ENCODE peak calls at places on chromosomes 4 and X, in seven cellular contexts. X, N, W, E, T, M and Y are unnamed samples.

GRCh38 chr4:98794565-98795205 is 134.2 kb downstream of the EIF4E start:
- DNase-seq in X (no peak), W (peak), N (no peak), M (no peak), T (no peak), E (peak), Y (no peak)

GRCh38 chrX:5971300-5971699 is 257.4 kb downstream of the NLGN4X start:
- DNase-seq in X (no peak), W (peak), N (no peak), M (no peak), E (peak), T (no peak), Y (no peak)

GRCh38 chr4:159400782-159401712 is 298.2 kb downstream of the RAPGEF2 start:
- DNase-seq in X (no peak), W (no peak), T (no peak), E (no peak), N (no peak), M (no peak), Y (no peak)

GRCh38 chr4:25813705-25814104 is 49.1 kb downstream of the SEL1L3 start:
- DNase-seq in M (no peak), X (peak), E (peak), N (no peak), W (peak), T (peak), Y (no peak)

GRCh38 chr4:78517050-78517652 is 34.4 kb upstream of the ANXA3 start:
- DNase-seq in N (no peak), W (peak), M (no peak), X (peak), T (no peak), E (peak), Y (no peak)

GRCh38 chr4:25563071-25563564 is 92.5 kb upstream of the SLC34A2 start:
- DNase-seq in T (no peak), X (peak), W (peak), M (no peak), E (no peak), N (no peak), Y (no peak)

GRCh38 chr4:70183168-70183939 is 12.2 kb upstream of the ODAM start:
- DNase-seq in X (peak), T (peak), N (peak), W (peak), M (peak), E (peak), Y (peak)

GRCh38 chr4:121094297-121094966 is 22.1 kb upstream of the NDNF start:
- DNase-seq in E (no peak), W (no peak), X (no peak), T (no peak), N (no peak), M (no peak), Y (no peak)

GRCh38 chrX:10158279-10158939 is 1.6 kb downstream of the CLCN4 start:
- DNase-seq in T (no peak), X (peak), W (peak), N (no peak), E (no peak), M (peak), Y (peak)

GRCh38 chrX:153873282-153874090 is 12.5 kb downstream of the L1CAM start:
- DNase-seq in M (no peak), N (no peak), T (no peak), E (no peak), W (no peak), X (peak), Y (no peak)

GRCh38 chr4:17447056-17447455 is 64.8 kb downstream of the QDPR start:
- DNase-seq in N (no peak), X (no peak), M (no peak), W (peak), E (peak), T (no peak), Y (no peak)

GRCh38 chr4:136920092-136920491 is 612.2 kb downstream of the PCDH18 start:
- DNase-seq in W (no peak), T (no peak), N (no peak), E (no peak), M (no peak), X (no peak), Y (no peak)

GRCh38 chr4:141609243-141609642 is 27.1 kb upstream of the IL15 start:
- DNase-seq in T (peak), N (peak), W (peak), E (no peak), M (no peak), X (peak), Y (no peak)

GRCh38 chr4:152240232-152240631 is 295.7 kb downstream of the FBXW7 start:
- DNase-seq in M (no peak), T (no peak), E (no peak), X (no peak), N (no peak), W (no peak), Y (no peak)

GRCh38 chr4:87953776-87954175 is 21.7 kb upstream of the SPP1 start:
- DNase-seq in X (no peak), M (no peak), W (no peak), N (no peak), T (no peak), E (peak), Y (no peak)

GRCh38 chr4:25345880-25346279 is 31.2 kb upstream of the ANAPC4 start:
- DNase-seq in N (no peak), W (no peak), X (no peak), T (no peak), E (peak), M (peak), Y (no peak)

GRCh38 chr4:156195914-156196313 is 242.2 kb upstream of the CTSO start:
- DNase-seq in E (no peak), W (no peak), T (no peak), X (no peak), N (no peak), M (no peak), Y (no peak)

GRCh38 chrX:150239946-150240642 is 123.0 kb upstream of the MAMLD1 start:
- DNase-seq in N (no peak), E (no peak), T (no peak), X (no peak), M (no peak), W (no peak), Y (no peak)

GRCh38 chrX:135463937-135464336 is 42.2 kb downstream of the SMIM10L2A start:
- DNase-seq in E (no peak), T (no peak), N (no peak), X (no peak), W (peak), M (no peak), Y (no peak)

GRCh38 chrX:109475174-109475891 is 6.6 kb downstream of the GUCY2F start:
- DNase-seq in M (peak), X (peak), E (peak), T (peak), N (peak), W (peak), Y (peak)

GRCh38 chr4:188976644-188977115 is 837.4 kb downstream of the TRIML1 start:
- DNase-seq in N (no peak), E (peak), M (peak), W (peak), T (no peak), X (peak), Y (no peak)

GRCh38 chrX:139559383-139560042 is 29.0 kb downstream of the F9 start:
- DNase-seq in T (no peak), N (peak), E (peak), X (peak), M (peak), W (peak), Y (peak)

GRCh38 chr4:53354012-53354722 is 11.7 kb downstream of the SCFD2 start:
- DNase-seq in X (no peak), T (no peak), M (no peak), W (no peak), E (no peak), N (no peak), Y (no peak)

GRCh38 chr4:3463556-3464348 is 646 bp downstream of the DOK7 start:
- DNase-seq in X (no peak), T (no peak), N (no peak), M (no peak), W (no peak), E (no peak), Y (no peak)
- TF ChIP-seq CTCF in X (no peak), T (no peak), N (no peak), M (no peak), W (no peak), E (no peak), Y (no peak)

DNA sequence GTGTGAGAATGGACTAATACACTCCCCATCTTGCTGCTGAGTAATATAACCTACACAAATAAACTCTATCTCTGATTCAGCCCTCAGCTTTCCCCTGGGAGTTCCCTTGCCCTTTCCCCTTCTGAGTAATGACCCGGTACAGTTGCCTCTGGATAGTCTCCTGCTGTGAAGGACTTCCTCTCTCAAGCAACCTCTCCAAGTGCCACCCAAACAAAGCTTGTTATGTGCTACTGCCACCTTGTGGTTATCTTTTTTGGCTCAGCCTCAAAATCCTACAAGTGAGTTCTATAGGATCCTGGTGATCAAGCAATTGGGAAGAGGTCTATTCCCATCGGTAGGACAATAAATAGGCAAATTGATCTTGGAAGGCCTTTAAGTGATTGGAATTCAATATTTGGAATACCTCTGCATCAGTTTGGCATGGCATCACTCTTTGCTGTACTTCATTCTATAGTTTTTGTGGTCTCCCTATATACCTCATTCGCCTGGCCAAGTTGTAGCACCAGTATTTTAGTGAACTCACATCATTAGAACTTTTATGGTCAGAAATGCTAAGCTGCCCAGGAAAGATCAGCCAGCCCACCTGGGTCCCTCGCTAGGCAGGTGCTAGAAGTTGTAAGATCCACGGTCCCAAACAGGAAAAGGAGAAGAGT is 40.1 kb downstream of the ZCCHC13 start:
- DNase-seq in X (peak), W (peak), M (peak), E (peak), T (peak), N (peak), Y (peak)
- TF ChIP-seq CTCF in X (peak), W (peak), M (peak), E (peak), T (peak), N (peak), Y (peak)

GRCh38 chr4:48594185-48594584 is 104.1 kb downstream of the ZAR1 start:
- DNase-seq in E (no peak), M (no peak), W (no peak), X (peak), T (no peak), N (no peak), Y (peak)

GRCh38 chr4:48588230-48588943 is 98.3 kb downstream of the ZAR1 start:
- DNase-seq in E (no peak), T (no peak), W (no peak), N (no peak), X (no peak), M (no peak), Y (no peak)

GRCh38 chr4:48590884-48591283 is 100.8 kb downstream of the ZAR1 start:
- DNase-seq in E (no peak), T (no peak), M (no peak), N (no peak), W (no peak), X (no peak), Y (no peak)

GRCh38 chr4:48596336-48596735 is 106.3 kb downstream of the ZAR1 start:
- DNase-seq in E (no peak), N (no peak), W (no peak), T (no peak), X (no peak), M (no peak), Y (no peak)

GRCh38 chr4:48591372-48591771 is 101.3 kb downstream of the ZAR1 start:
- DNase-seq in N (no peak), W (no peak), X (no peak), E (no peak), M (no peak), T (no peak), Y (no peak)
- TF ChIP-seq CTCF in N (no peak), W (no peak), X (no peak), E (no peak), M (no peak), T (no peak), Y (no peak)

DNA sequence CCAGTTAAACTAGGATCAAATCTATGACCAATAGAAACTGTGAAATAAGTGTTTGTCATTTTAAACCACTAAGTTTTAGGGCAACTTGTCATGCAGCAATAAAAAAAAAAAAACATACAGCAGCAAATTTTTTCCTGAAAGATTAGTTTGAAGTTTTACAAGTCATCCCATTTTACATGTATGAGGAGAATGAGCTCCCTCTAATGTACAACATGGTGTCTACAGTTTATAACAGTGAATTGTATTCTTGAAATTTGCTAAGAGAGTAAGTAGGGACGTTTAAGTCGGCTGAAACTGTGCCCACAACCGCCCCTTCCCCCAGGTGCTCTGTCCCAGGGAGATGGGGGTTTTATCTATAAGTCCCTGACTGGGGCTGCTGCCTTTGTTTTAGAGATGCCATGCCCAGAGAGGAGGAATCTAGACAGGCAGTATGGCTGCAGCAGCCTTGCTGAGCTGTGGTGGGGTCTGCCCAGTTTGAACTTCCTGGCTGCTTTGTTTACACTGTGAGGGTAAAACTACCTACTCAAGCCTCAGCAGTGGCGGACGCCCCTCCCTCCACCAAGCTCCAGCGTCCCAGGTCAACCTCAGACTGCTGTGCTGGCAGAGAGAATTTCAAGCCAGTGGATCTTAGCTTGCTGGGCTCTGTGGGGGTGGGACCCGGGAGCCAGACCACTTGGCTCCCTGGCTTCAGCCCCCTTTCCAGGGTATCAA is 499.3 kb upstream of the CT83 start:
- DNase-seq in M (peak), E (no peak), X (no peak), T (no peak), W (peak), N (no peak), Y (no peak)
- TF ChIP-seq CTCF in M (peak), E (no peak), X (peak), T (no peak), W (peak), N (no peak), Y (no peak)